ENCODE peak calls at places on chromosomes 2 and 18, in four cellular contexts. E is AG04450, W is HFF-Myc, N is left lung. P is an unnamed sample.

GRCh38 chr2:105849431-105850179 is 104.9 kb downstream of the NCK2 start:
- DNase-seq in E (no peak), W (no peak), N (no peak), P (no peak)

GRCh38 chr2:219290381-219291171 is 11.4 kb downstream of the DNAJB2 start:
- DNase-seq in E (no peak), W (no peak), N (no peak), P (no peak)

GRCh38 chr18:35511428-35511827 is 13.7 kb upstream of the INO80C start:
- DNase-seq in E (no peak), W (no peak), N (no peak), P (no peak)

GRCh38 chr18:33014060-33014796 is 241.4 kb upstream of the KLHL14 start:
- DNase-seq in E (no peak), W (no peak), N (no peak), P (no peak)

GRCh38 chr18:48786621-48787522 is 163.9 kb downstream of the SMAD7 start:
- DNase-seq in E (no peak), W (no peak), N (peak), P (no peak)

GRCh38 chr2:168961450-168962229 is 60.5 kb downstream of the G6PC2 start:
- DNase-seq in E (peak), W (peak), N (no peak), P (no peak)

GRCh38 chr2:84807063-84807485 is 73.8 kb downstream of the TRABD2A start:
- DNase-seq in E (peak), W (peak), N (peak), P (no peak)

GRCh38 chr2:186827426-186827825 is 21.5 kb downstream of the ZSWIM2 start:
- DNase-seq in E (no peak), W (no peak), N (no peak), P (no peak)

GRCh38 chr18:25109484-25109883 is 242.5 kb downstream of the ZNF521 start:
- DNase-seq in E (peak), W (peak), N (no peak), P (no peak)

GRCh38 chr18:3121256-3121655 is 98.5 kb downstream of the MYOM1 start:
- DNase-seq in E (no peak), W (no peak), N (no peak), P (no peak)
- TF ChIP-seq CTCF in E (peak), W (no peak), N (no peak), P (no peak)

GRCh38 chr2:145538661-145539319 is 1018.9 kb upstream of the ZEB2 start:
- DNase-seq in E (no peak), W (no peak), N (no peak), P (no peak)
- TF ChIP-seq CTCF in E (no peak), W (no peak), N (no peak), P (no peak)

DNA sequence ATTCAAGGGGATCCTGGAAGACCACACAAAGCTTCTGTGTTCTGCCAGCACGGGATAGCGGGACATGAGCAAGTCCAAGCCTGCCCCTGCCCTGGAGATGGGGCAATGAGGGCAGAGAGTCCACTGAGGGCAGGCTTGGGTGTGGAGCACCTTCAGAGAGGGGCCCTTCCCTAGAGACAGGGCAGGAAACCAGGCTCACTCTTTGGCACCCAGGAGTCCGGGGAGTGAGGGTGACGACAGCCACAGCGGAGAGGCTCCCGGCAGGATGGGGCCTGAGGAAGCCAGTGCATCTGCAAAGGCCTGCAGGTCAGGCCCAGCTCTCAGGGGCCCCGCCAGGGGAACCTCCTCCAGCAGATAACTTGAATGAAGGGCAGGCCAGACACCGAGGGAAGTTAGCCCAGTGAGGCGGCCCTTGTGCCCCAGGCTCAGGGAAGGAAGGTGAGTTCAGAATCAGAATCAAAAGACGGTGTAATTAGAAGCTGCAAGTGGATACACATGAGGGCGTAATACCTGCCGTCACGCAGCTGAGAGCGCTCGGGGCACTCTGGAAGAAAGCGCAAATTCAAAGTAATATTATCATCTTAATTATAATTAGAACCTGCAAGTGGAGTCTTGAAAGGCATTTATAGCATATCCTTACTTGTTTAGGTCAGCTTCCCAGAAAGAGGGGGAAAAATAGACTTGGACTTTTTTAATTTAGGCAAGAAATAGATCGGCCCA is 142.6 kb upstream of the LGALSL start:
- DNase-seq in E (no peak), W (no peak), N (no peak), P (no peak)
- TF ChIP-seq CTCF in E (no peak), W (no peak), N (no peak), P (no peak)

DNA sequence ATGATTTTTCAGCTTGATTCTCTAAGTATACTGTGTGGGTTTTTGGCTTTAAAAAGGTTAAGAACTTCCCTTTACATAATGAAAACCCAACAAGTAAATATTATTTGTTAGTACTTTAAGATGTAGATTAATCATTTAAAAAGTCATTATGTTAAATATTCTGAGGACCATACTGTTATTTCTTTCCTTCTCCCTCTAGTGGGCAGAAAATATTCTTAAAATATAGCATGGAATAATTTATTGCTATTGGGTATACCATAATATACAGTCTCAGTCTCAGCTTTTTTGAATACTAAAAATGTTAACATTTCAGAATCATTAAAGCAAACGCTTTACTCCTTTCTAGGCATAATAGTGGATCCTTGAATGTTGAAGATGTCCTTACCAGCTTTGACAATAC is 28.1 kb downstream of the CAMKMT start:
- DNase-seq in E (no peak), W (no peak), N (no peak), P (no peak)
- TF ChIP-seq CTCF in E (peak), W (no peak), N (no peak), P (no peak)

DNA sequence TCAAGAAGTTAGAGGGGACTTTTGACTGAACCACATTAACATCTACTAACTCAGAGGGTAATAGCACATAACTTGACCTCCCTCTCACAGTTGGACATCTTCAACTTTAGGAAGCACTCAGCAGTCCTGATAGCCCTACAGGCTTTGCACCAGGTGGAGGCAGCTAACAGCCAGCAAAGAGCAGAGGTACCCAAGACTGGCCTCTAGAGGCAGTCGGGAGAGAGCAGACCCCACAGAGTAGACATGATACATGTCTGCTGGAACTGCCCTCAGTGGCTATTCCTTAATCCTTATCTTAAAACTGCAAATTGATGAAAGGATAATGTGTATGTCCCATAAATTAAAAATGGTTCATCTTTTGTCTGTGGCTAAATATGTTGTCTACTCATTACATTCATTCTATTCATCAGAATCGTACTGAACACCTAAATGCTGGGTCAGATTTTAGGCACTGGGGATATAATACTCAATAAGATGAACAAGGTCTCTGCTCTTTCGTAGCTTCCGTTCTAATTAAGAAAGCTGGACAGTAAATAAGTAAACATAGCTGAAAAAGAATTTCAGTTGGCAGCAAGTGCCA is 49.8 kb downstream of the CAB39 start:
- DNase-seq in E (no peak), W (no peak), N (no peak), P (no peak)
- TF ChIP-seq CTCF in E (peak), W (peak), N (peak), P (no peak)